ENCODE peak calls at places on chromosomes 3 and 15, in eight cellular contexts. H, I, J, M, Q, L, Y and F are unnamed samples.

GRCh38 chr3:120773932-120774331 is 31.4 kb downstream of the GTF2E1 start:
- DNase-seq in I (no peak), J (no peak), M (peak), Y (no peak), Q (no peak), H (no peak), L (no peak), F (no peak)

GRCh38 chr3:65596511-65597224 is 442.1 kb downstream of the MAGI1 start:
- DNase-seq in M (no peak), Y (no peak), L (no peak), H (no peak), I (no peak), Q (no peak), J (no peak), F (no peak)

GRCh38 chr3:78707616-78708015 is 1060.2 kb downstream of the ROBO1 start:
- DNase-seq in Q (no peak), H (no peak), L (no peak), J (no peak), I (no peak), M (no peak), Y (no peak), F (no peak)

GRCh38 chr3:11367116-11367781 is 95.1 kb downstream of the ATG7 start:
- DNase-seq in J (no peak), Y (peak), H (peak), L (no peak), I (no peak), M (peak), Q (no peak), F (no peak)

GRCh38 chr15:51202783-51203182 is 108.1 kb upstream of the TNFAIP8L3 start:
- DNase-seq in L (no peak), Y (no peak), Q (no peak), H (no peak), I (no peak), J (no peak), M (no peak), F (no peak)

GRCh38 chr3:98780343-98780742 is 17.2 kb downstream of the ST3GAL6 start:
- DNase-seq in I (no peak), L (no peak), Q (no peak), Y (no peak), H (no peak), M (peak), J (no peak), F (no peak)

GRCh38 chr3:48662753-48663488 is at the start of gene CELSR3:
- DNase-seq in J (peak), I (peak), Y (peak), M (peak), L (peak), H (peak), Q (peak), F (no peak)

GRCh38 chr15:79314811-79315210 is 3.9 kb downstream of the TMED3 start:
- DNase-seq in Q (no peak), H (no peak), Y (peak), J (no peak), M (no peak), L (no peak), I (no peak), F (no peak)

GRCh38 chr15:60392986-60393811 is 4.6 kb downstream of the ANXA2 start:
- DNase-seq in I (peak), H (peak), Y (peak), L (peak), J (peak), M (peak), Q (no peak), F (no peak)

GRCh38 chr3:65170357-65171090 is 482.7 kb upstream of the ADAMTS9 start:
- DNase-seq in Y (peak), H (peak), Q (no peak), J (peak), I (no peak), M (peak), L (no peak), F (no peak)

GRCh38 chr3:124552224-124552623 is 178.0 kb upstream of the UMPS start:
- DNase-seq in Y (peak), Q (no peak), I (peak), L (no peak), M (no peak), H (peak), J (no peak), F (no peak)

GRCh38 chr3:71930056-71930991 is 145.4 kb upstream of the PROK2 start:
- DNase-seq in I (peak), Y (peak), L (no peak), M (peak), J (peak), Q (no peak), H (peak), F (no peak)

GRCh38 chr3:9205345-9206143 is 43.9 kb downstream of the SRGAP3 start:
- DNase-seq in J (no peak), L (no peak), I (no peak), Q (no peak), H (no peak), M (no peak), Y (no peak), F (no peak)

GRCh38 chr3:124246366-124246765 is 254.4 kb upstream of the ROPN1 start:
- DNase-seq in Y (no peak), M (peak), Q (no peak), H (no peak), L (no peak), J (no peak), I (no peak), F (no peak)

GRCh38 chr3:14117468-14118399 is 6.9 kb downstream of the CHCHD4 start:
- DNase-seq in Y (no peak), M (no peak), L (no peak), I (no peak), J (no peak), H (no peak), Q (no peak), F (no peak)

GRCh38 chr3:125437631-125438435 is 62.7 kb upstream of the ZNF148 start:
- DNase-seq in Q (peak), I (no peak), Y (peak), L (peak), H (peak), M (peak), J (peak), F (peak)

GRCh38 chr15:62051166-62051565 is 9.1 kb downstream of the VPS13C start:
- DNase-seq in Q (no peak), H (no peak), J (no peak), M (no peak), L (no peak), Y (no peak), I (no peak), F (no peak)

GRCh38 chr3:13032206-13032605 is 41.0 kb downstream of the IQSEC1 start:
- DNase-seq in J (no peak), I (no peak), Q (no peak), Y (no peak), M (no peak), H (no peak), L (no peak), F (no peak)

GRCh38 chr3:172659246-172660002 is 51.4 kb downstream of the NCEH1 start:
- DNase-seq in Y (peak), H (no peak), L (no peak), Q (no peak), I (no peak), M (no peak), J (no peak), F (no peak)

GRCh38 chr3:190017575-190018288 is 103.0 kb downstream of the P3H2 start:
- DNase-seq in H (peak), L (no peak), J (peak), Y (peak), M (peak), I (peak), Q (no peak), F (no peak)

GRCh38 chr15:59105839-59106238 is 893 bp downstream of the CCNB2 start:
- DNase-seq in I (no peak), Y (no peak), Q (no peak), H (no peak), J (peak), M (no peak), L (no peak), F (no peak)